ENCODE peak calls at places on chromosomes 5 and 9, in five cellular contexts. T is epithelial cell of proximal tubule, U is fibroblast of lung, O is NB4, B is endothelial cell. D is an unnamed sample.

GRCh38 chr5:176663566-176663965 is 16.3 kb downstream of the TSPAN17 start:
- DNase-seq in T (no peak), U (no peak), O (no peak), B (no peak), D (no peak)

GRCh38 chr5:78666041-78666444 is 17.5 kb upstream of the LHFPL2 start:
- DNase-seq in T (no peak), U (no peak), O (no peak), B (no peak), D (no peak)

GRCh38 chr5:57277085-57277484 is 103.2 kb downstream of the GPBP1 start:
- DNase-seq in T (no peak), U (peak), O (peak), B (no peak), D (no peak)

GRCh38 chr9:69130456-69131441 is 43.3 kb upstream of the TJP2 start:
- DNase-seq in T (peak), U (peak), O (no peak), B (no peak), D (peak)

GRCh38 chr5:78003914-78004313 is 227.8 kb upstream of the TBCA start:
- DNase-seq in T (no peak), U (no peak), O (peak), B (no peak), D (no peak)

GRCh38 chr5:78763659-78764189 is 115.2 kb upstream of the LHFPL2 start:
- DNase-seq in T (no peak), U (no peak), O (no peak), B (no peak), D (no peak)

GRCh38 chr9:134557331-134557730 is 84.3 kb upstream of the COL5A1 start:
- DNase-seq in T (no peak), U (no peak), O (no peak), B (no peak), D (peak)

GRCh38 chr5:92002875-92003274 is 619.8 kb upstream of the ARRDC3 start:
- DNase-seq in T (no peak), U (no peak), O (no peak), B (no peak), D (no peak)

GRCh38 chr5:33146916-33147315 is 293.8 kb upstream of the TARS1 start:
- DNase-seq in T (no peak), U (peak), O (no peak), B (no peak), D (no peak)

GRCh38 chr9:108776920-108777650 is 78.7 kb downstream of the ACTL7B start:
- DNase-seq in T (no peak), U (peak), O (peak), B (no peak), D (no peak)
- TF ChIP-seq CTCF in T (peak), U (no peak), O (peak), B (peak), D (peak)

GRCh38 chr5:40021007-40021406 is 596.2 kb upstream of the DAB2 start:
- DNase-seq in T (no peak), U (no peak), O (no peak), B (no peak), D (no peak)
- TF ChIP-seq CTCF in T (peak), U (no peak), O (no peak), B (no peak), D (no peak)

GRCh38 chr9:112659906-112660305 is 58.0 kb downstream of the INIP start:
- DNase-seq in T (no peak), U (no peak), O (no peak), B (no peak), D (no peak)

GRCh38 chr9:112669326-112669725 is 48.6 kb downstream of the INIP start:
- DNase-seq in T (no peak), U (no peak), O (no peak), B (no peak), D (no peak)

GRCh38 chr9:112663681-112664080 is 54.2 kb downstream of the INIP start:
- DNase-seq in T (no peak), U (no peak), O (no peak), B (no peak), D (no peak)

GRCh38 chr9:112664541-112664940 is 53.4 kb downstream of the INIP start:
- DNase-seq in T (no peak), U (peak), O (no peak), B (no peak), D (no peak)

DNA sequence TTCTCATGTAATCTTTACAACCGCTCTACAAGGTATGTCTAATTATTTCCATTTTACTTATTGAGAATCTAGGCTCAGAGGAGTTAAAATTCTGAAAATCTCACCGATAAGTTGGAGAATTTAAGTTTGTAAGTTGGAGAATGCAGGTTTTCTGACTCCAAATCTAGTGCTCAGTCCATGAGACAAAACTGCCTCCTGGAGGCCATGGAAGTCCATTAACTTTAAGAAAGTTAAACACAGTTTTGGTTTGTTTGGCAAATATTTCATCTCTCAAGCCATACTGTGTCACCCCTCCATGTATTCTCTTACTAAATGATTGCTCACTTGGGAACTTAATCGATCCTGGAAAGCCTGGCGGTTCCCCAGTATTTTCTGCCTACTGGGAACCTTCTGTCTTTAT is 52.6 kb downstream of the INIP start:
- DNase-seq in T (no peak), U (peak), O (peak), B (no peak), D (no peak)
- TF ChIP-seq CTCF in T (peak), U (peak), O (no peak), B (no peak), D (no peak)

DNA sequence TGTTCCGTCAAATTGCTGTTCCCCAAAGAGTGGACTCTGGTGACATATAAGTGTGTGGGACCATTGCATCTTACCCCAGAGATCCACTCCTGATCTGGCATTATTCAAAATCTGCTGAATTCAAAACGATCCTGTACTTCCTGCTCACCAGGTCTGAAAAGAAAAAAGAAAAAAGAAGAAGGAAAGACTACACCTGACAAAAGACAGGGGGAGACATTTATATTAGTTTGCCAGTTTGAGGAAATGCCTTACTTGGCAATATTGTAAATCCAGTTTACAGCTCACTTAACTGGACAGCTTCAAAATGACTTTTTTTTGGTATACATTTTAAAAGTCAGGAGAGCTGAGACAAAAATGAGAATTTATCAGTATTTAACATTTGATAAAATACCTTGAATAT is 15.0 kb upstream of the GRHPR start:
- DNase-seq in T (no peak), U (no peak), O (no peak), B (no peak), D (no peak)
- TF ChIP-seq CTCF in T (peak), U (no peak), O (no peak), B (peak), D (peak)

GRCh38 chr5:181280251-181280762 is 19.4 kb upstream of the TRIM52 start:
- DNase-seq in T (no peak), U (no peak), O (no peak), B (no peak), D (no peak)

GRCh38 chr5:181283347-181283746 is 22.4 kb upstream of the TRIM52 start:
- DNase-seq in T (no peak), U (no peak), O (peak), B (no peak), D (no peak)

GRCh38 chr5:181281077-181281983 is 20.4 kb upstream of the TRIM52 start:
- DNase-seq in T (no peak), U (no peak), O (no peak), B (peak), D (peak)

GRCh38 chr5:181282874-181283273 is 21.9 kb upstream of the TRIM52 start:
- DNase-seq in T (no peak), U (no peak), O (no peak), B (no peak), D (no peak)

DNA sequence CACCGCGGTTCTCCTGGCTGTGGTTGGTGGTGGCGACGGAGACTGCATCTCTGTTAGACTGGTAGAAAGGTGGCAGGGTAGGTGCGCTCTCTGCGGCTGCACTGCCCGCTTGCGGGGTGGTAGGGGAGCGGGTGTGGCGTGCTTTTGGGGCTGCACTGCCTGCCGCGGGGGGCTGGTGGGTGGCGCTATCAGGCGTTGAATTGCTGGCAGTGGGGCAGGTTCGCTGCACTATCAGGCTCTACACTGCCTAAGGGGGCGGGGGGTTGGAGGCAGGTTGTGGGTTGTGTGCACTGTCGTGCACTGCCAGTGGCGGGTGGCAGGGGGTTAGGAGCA is 21.0 kb upstream of the TRIM52 start:
- DNase-seq in T (no peak), U (no peak), O (no peak), B (no peak), D (no peak)
- TF ChIP-seq CTCF in T (no peak), U (no peak), O (no peak), B (no peak), D (peak)

GRCh38 chr5:82723168-82723567 is 354.0 kb downstream of the TMEM167A start:
- DNase-seq in T (no peak), U (no peak), O (no peak), B (no peak), D (no peak)
- TF ChIP-seq CTCF in T (no peak), U (no peak), O (no peak), B (no peak), D (no peak)

DNA sequence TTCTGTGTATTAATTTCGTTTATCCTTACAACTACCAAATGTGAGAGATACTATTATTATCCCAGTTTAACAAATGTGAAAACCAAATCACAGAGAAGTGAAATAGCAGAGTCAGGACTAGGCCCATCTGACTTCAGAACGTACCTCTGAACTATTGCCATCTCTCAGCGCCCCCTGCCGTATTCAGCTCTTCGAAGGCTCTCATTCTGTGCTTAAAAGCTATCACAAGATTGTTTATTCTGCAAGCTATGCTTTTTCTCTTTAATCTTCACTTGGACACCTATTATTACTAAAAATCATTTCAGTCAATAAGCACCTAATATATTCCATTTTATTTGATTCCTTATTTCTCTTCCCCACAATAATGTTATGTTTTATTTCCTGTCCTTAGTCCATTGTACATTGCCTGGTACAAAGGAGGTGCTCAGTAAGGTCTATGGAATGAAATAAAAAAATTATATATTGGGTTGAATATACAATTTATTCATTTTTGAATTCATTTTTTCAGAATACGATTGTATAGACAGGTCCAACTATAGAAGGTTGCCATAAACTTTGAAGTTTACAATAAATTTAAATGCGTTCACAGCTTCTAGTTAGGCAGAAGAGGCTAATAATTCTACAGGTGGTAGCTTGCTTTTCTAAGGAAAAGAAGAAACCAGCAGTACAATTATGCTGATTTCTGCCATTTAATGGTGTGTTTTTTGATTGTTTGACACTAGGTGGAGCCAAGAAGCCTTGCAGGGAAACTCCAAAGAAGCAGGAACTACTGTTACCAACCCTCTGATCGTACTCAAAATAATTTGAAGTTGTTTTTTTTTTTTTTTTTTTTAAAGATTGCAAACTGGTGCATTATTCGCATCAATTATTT is 202.2 kb upstream of the DMRTA1 start:
- DNase-seq in T (no peak), U (peak), O (no peak), B (peak), D (no peak)
- TF ChIP-seq CTCF in T (peak), U (peak), O (no peak), B (peak), D (peak)